ENCODE peak calls at places on chromosomes 4 and X, in nine cellular contexts. One of them, this sample, is unnamed.

GRCh38 chrX:39144965-39145364 is 343.7 kb downstream of the MID1IP1 start:
- DNase-seq in left lung: no peak
- DNase-seq in fibroblast of lung: no peak
- DNase-seq in RWPE2: no peak
- DNase-seq in psoas muscle: no peak
- DNase-seq in mammary epithelial cell: no peak
- DNase-seq in AG04450: no peak
- DNase-seq in IMR-90: no peak
- DNase-seq in HCT116: no peak
- DNase-seq in this sample: no peak

GRCh38 chr4:97432551-97432950 is 710.7 kb downstream of the STPG2 start:
- DNase-seq in left lung: no peak
- DNase-seq in fibroblast of lung: no peak
- DNase-seq in RWPE2: no peak
- DNase-seq in psoas muscle: no peak
- DNase-seq in mammary epithelial cell: no peak
- DNase-seq in AG04450: no peak
- DNase-seq in IMR-90: no peak
- DNase-seq in HCT116: no peak
- DNase-seq in this sample: no peak

GRCh38 chr4:155705664-155706063 is 39.0 kb downstream of the GUCY1A1 start:
- DNase-seq in left lung: no peak
- DNase-seq in fibroblast of lung: peak; percentile 88
- DNase-seq in RWPE2: no peak
- DNase-seq in psoas muscle: no peak
- DNase-seq in mammary epithelial cell: no peak
- DNase-seq in AG04450: no peak
- DNase-seq in IMR-90: peak; percentile 64
- DNase-seq in HCT116: no peak
- DNase-seq in this sample: no peak

GRCh38 chrX:130625381-130625780 is 223.6 kb downstream of the RBMX2 start:
- DNase-seq in left lung: no peak
- DNase-seq in fibroblast of lung: no peak
- DNase-seq in RWPE2: no peak
- DNase-seq in psoas muscle: no peak
- DNase-seq in mammary epithelial cell: no peak
- DNase-seq in AG04450: no peak
- DNase-seq in IMR-90: no peak
- DNase-seq in HCT116: no peak
- DNase-seq in this sample: no peak

GRCh38 chr4:169079942-169080827 is 70.1 kb upstream of the CBR4 start:
- DNase-seq in left lung: no peak
- DNase-seq in fibroblast of lung: peak; percentile 90
- DNase-seq in RWPE2: no peak
- DNase-seq in psoas muscle: peak; percentile 40
- DNase-seq in mammary epithelial cell: peak; percentile 25
- DNase-seq in AG04450: no peak
- DNase-seq in IMR-90: peak; percentile 77
- DNase-seq in HCT116: no peak
- DNase-seq in this sample: no peak

GRCh38 chr4:42331040-42331439 is 66.2 kb upstream of the SHISA3 start:
- DNase-seq in left lung: no peak
- DNase-seq in fibroblast of lung: no peak
- DNase-seq in RWPE2: no peak
- DNase-seq in psoas muscle: no peak
- DNase-seq in mammary epithelial cell: no peak
- DNase-seq in AG04450: no peak
- DNase-seq in IMR-90: no peak
- DNase-seq in HCT116: no peak
- DNase-seq in this sample: no peak

GRCh38 chr4:144575181-144575580 is 70.8 kb upstream of the HHIP start:
- DNase-seq in left lung: no peak
- DNase-seq in fibroblast of lung: no peak
- DNase-seq in RWPE2: no peak
- DNase-seq in psoas muscle: no peak
- DNase-seq in mammary epithelial cell: no peak
- DNase-seq in AG04450: no peak
- DNase-seq in IMR-90: no peak
- DNase-seq in HCT116: no peak
- DNase-seq in this sample: no peak

GRCh38 chrX:128106630-128107029 is 54.4 kb upstream of the ACTRT1 start:
- DNase-seq in left lung: no peak
- DNase-seq in fibroblast of lung: no peak
- DNase-seq in RWPE2: no peak
- DNase-seq in psoas muscle: no peak
- DNase-seq in mammary epithelial cell: no peak
- DNase-seq in AG04450: no peak
- DNase-seq in IMR-90: no peak
- DNase-seq in HCT116: no peak
- DNase-seq in this sample: no peak

GRCh38 chr4:73615613-73616012 is 4.6 kb downstream of the RASSF6 start:
- DNase-seq in left lung: no peak
- DNase-seq in fibroblast of lung: no peak
- DNase-seq in RWPE2: no peak
- DNase-seq in psoas muscle: no peak
- DNase-seq in mammary epithelial cell: peak; percentile 73
- DNase-seq in AG04450: no peak
- DNase-seq in IMR-90: no peak
- DNase-seq in HCT116: no peak
- DNase-seq in this sample: no peak

GRCh38 chrX:69095260-69095659 is 70.0 kb downstream of the PJA1 start:
- DNase-seq in left lung: no peak
- DNase-seq in fibroblast of lung: no peak
- DNase-seq in RWPE2: no peak
- DNase-seq in psoas muscle: no peak
- DNase-seq in mammary epithelial cell: no peak
- DNase-seq in AG04450: no peak
- DNase-seq in IMR-90: no peak
- DNase-seq in HCT116: no peak
- DNase-seq in this sample: no peak

GRCh38 chr4:65917486-65917885 is 247.2 kb upstream of the EPHA5 start:
- DNase-seq in left lung: no peak
- DNase-seq in fibroblast of lung: no peak
- DNase-seq in RWPE2: no peak
- DNase-seq in psoas muscle: no peak
- DNase-seq in mammary epithelial cell: no peak
- DNase-seq in AG04450: no peak
- DNase-seq in IMR-90: no peak
- DNase-seq in HCT116: no peak
- DNase-seq in this sample: no peak

GRCh38 chr4:156778093-156778492 is 193.5 kb downstream of the PDGFC start:
- DNase-seq in left lung: no peak
- DNase-seq in fibroblast of lung: peak; percentile 46
- DNase-seq in RWPE2: no peak
- DNase-seq in psoas muscle: no peak
- DNase-seq in mammary epithelial cell: peak; percentile 39
- DNase-seq in AG04450: no peak
- DNase-seq in IMR-90: peak; percentile 72
- DNase-seq in HCT116: no peak
- DNase-seq in this sample: no peak

GRCh38 chrX:106952988-106953387 is 32.8 kb downstream of the CLDN2 start:
- DNase-seq in left lung: no peak
- DNase-seq in fibroblast of lung: peak; percentile 44
- DNase-seq in RWPE2: no peak
- DNase-seq in psoas muscle: no peak
- DNase-seq in mammary epithelial cell: no peak
- DNase-seq in AG04450: no peak
- DNase-seq in IMR-90: no peak
- DNase-seq in HCT116: no peak
- DNase-seq in this sample: no peak

GRCh38 chr4:14726441-14727405 is 275.6 kb upstream of the CPEB2 start:
- DNase-seq in left lung: no peak
- DNase-seq in fibroblast of lung: peak; percentile 79
- DNase-seq in RWPE2: peak; percentile 85
- DNase-seq in psoas muscle: no peak
- DNase-seq in mammary epithelial cell: peak; percentile 95
- DNase-seq in AG04450: no peak
- DNase-seq in IMR-90: peak; percentile 35
- DNase-seq in HCT116: no peak
- DNase-seq in this sample: no peak

GRCh38 chr4:130395871-130396270 is 1299.9 kb downstream of the C4orf33 start:
- DNase-seq in left lung: no peak
- DNase-seq in fibroblast of lung: peak; percentile 86
- DNase-seq in RWPE2: no peak
- DNase-seq in psoas muscle: no peak
- DNase-seq in mammary epithelial cell: peak; percentile 48
- DNase-seq in AG04450: peak; percentile 38
- DNase-seq in IMR-90: peak; percentile 89
- DNase-seq in HCT116: no peak
- DNase-seq in this sample: no peak

GRCh38 chrX:93580634-93581033 is 92.7 kb downstream of the NAP1L3 start:
- DNase-seq in left lung: no peak
- DNase-seq in fibroblast of lung: no peak
- DNase-seq in RWPE2: no peak
- DNase-seq in psoas muscle: no peak
- DNase-seq in mammary epithelial cell: no peak
- DNase-seq in AG04450: no peak
- DNase-seq in IMR-90: no peak
- DNase-seq in HCT116: no peak
- DNase-seq in this sample: no peak

GRCh38 chr4:139550724-139551429 is 5.1 kb downstream of the SETD7 start:
- DNase-seq in left lung: no peak
- DNase-seq in fibroblast of lung: no peak
- DNase-seq in RWPE2: no peak
- DNase-seq in psoas muscle: no peak
- DNase-seq in mammary epithelial cell: no peak
- DNase-seq in AG04450: no peak
- DNase-seq in IMR-90: peak; percentile 45
- DNase-seq in HCT116: no peak
- DNase-seq in this sample: no peak

GRCh38 chrX:14884714-14885113 is 11.5 kb downstream of the MOSPD2 start:
- DNase-seq in left lung: no peak
- DNase-seq in fibroblast of lung: no peak
- DNase-seq in RWPE2: no peak
- DNase-seq in psoas muscle: no peak
- DNase-seq in mammary epithelial cell: no peak
- DNase-seq in AG04450: no peak
- DNase-seq in IMR-90: no peak
- DNase-seq in HCT116: no peak
- DNase-seq in this sample: no peak

GRCh38 chr4:113008726-113009125 is 40.7 kb upstream of the ANK2 start:
- DNase-seq in left lung: no peak
- DNase-seq in fibroblast of lung: no peak
- DNase-seq in RWPE2: no peak
- DNase-seq in psoas muscle: no peak
- DNase-seq in mammary epithelial cell: no peak
- DNase-seq in AG04450: no peak
- DNase-seq in IMR-90: no peak
- DNase-seq in HCT116: no peak
- DNase-seq in this sample: no peak
- TF ChIP-seq CTCF in left lung: no peak
- TF ChIP-seq CTCF in fibroblast of lung: no peak
- TF ChIP-seq CTCF in RWPE2: no peak
- TF ChIP-seq CTCF in psoas muscle: no peak
- TF ChIP-seq CTCF in mammary epithelial cell: no peak
- TF ChIP-seq CTCF in AG04450: no peak
- TF ChIP-seq CTCF in IMR-90: no peak
- TF ChIP-seq CTCF in HCT116: no peak
- TF ChIP-seq CTCF in this sample: no peak

DNA sequence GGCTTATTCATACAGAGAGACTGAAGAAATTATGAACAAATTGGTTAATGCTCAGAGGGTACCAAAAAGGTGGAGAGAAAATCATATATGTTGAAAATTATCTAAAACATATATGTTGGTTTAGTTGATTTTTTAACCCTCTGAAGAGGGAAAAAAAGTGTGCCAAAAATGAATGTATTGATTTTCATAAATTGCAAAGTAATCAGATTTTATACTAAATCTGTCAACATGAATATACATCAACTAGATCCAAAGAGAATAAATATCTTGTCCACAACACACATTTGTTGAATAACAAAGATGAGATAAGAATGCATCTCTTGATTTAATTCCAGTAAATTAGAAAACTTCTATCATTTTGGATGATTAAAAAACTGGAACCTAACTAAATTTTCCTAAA is 125.3 kb upstream of the TACR3 start:
- DNase-seq in left lung: no peak
- DNase-seq in fibroblast of lung: no peak
- DNase-seq in RWPE2: no peak
- DNase-seq in psoas muscle: no peak
- DNase-seq in mammary epithelial cell: no peak
- DNase-seq in AG04450: no peak
- DNase-seq in IMR-90: no peak
- DNase-seq in HCT116: no peak
- DNase-seq in this sample: no peak
- H3K9me3 ChIP-seq in left lung: peaks cover 33% of the 10 kb centered on the region
- H3K9me3 ChIP-seq in fibroblast of lung: no peaks in the 10 kb centered on the region
- H3K9me3 ChIP-seq in RWPE2: no peaks in the 10 kb centered on the region
- H3K9me3 ChIP-seq in psoas muscle: no peaks in the 10 kb centered on the region
- H3K9me3 ChIP-seq in mammary epithelial cell: no peaks in the 10 kb centered on the region
- H3K9me3 ChIP-seq in AG04450: no peaks in the 10 kb centered on the region
- H3K9me3 ChIP-seq in IMR-90: peaks cover 1% of the 10 kb centered on the region
- H3K9me3 ChIP-seq in HCT116: no peaks in the 10 kb centered on the region
- H3K9me3 ChIP-seq in this sample: no peaks in the 10 kb centered on the region

GRCh38 chr4:173522160-173522873 is 7.7 kb downstream of the HAND2 start:
- DNase-seq in left lung: peak; percentile 62
- DNase-seq in fibroblast of lung: peak; percentile 90
- DNase-seq in RWPE2: no peak
- DNase-seq in psoas muscle: peak; percentile 81
- DNase-seq in mammary epithelial cell: no peak
- DNase-seq in AG04450: peak; percentile 59
- DNase-seq in IMR-90: peak; percentile 85
- DNase-seq in HCT116: no peak
- DNase-seq in this sample: no peak
- TF ChIP-seq CTCF in left lung: no peak
- TF ChIP-seq CTCF in fibroblast of lung: peak; percentile 23
- TF ChIP-seq CTCF in RWPE2: no peak
- TF ChIP-seq CTCF in psoas muscle: no peak
- TF ChIP-seq CTCF in mammary epithelial cell: no peak
- TF ChIP-seq CTCF in AG04450: peak; percentile 31
- TF ChIP-seq CTCF in IMR-90: no peak
- TF ChIP-seq CTCF in HCT116: no peak
- TF ChIP-seq CTCF in this sample: no peak

GRCh38 chr4:91826186-91826585 is 477.6 kb upstream of the GRID2 start:
- DNase-seq in left lung: no peak
- DNase-seq in fibroblast of lung: no peak
- DNase-seq in RWPE2: no peak
- DNase-seq in psoas muscle: no peak
- DNase-seq in mammary epithelial cell: peak; percentile 87
- DNase-seq in AG04450: no peak
- DNase-seq in IMR-90: no peak
- DNase-seq in HCT116: no peak
- DNase-seq in this sample: no peak

GRCh38 chr4:91824773-91825172 is 479.0 kb upstream of the GRID2 start:
- DNase-seq in left lung: no peak
- DNase-seq in fibroblast of lung: no peak
- DNase-seq in RWPE2: no peak
- DNase-seq in psoas muscle: no peak
- DNase-seq in mammary epithelial cell: no peak
- DNase-seq in AG04450: no peak
- DNase-seq in IMR-90: no peak
- DNase-seq in HCT116: no peak
- DNase-seq in this sample: no peak

GRCh38 chr4:91830681-91831395 is 472.9 kb upstream of the GRID2 start:
- DNase-seq in left lung: no peak
- DNase-seq in fibroblast of lung: no peak
- DNase-seq in RWPE2: no peak
- DNase-seq in psoas muscle: no peak
- DNase-seq in mammary epithelial cell: no peak
- DNase-seq in AG04450: no peak
- DNase-seq in IMR-90: no peak
- DNase-seq in HCT116: no peak
- DNase-seq in this sample: no peak

GRCh38 chr4:91829531-91829930 is 474.2 kb upstream of the GRID2 start:
- DNase-seq in left lung: no peak
- DNase-seq in fibroblast of lung: no peak
- DNase-seq in RWPE2: no peak
- DNase-seq in psoas muscle: no peak
- DNase-seq in mammary epithelial cell: peak; percentile 7
- DNase-seq in AG04450: no peak
- DNase-seq in IMR-90: no peak
- DNase-seq in HCT116: no peak
- DNase-seq in this sample: no peak

GRCh38 chr4:91827914-91828313 is 475.9 kb upstream of the GRID2 start:
- DNase-seq in left lung: no peak
- DNase-seq in fibroblast of lung: no peak
- DNase-seq in RWPE2: no peak
- DNase-seq in psoas muscle: no peak
- DNase-seq in mammary epithelial cell: no peak
- DNase-seq in AG04450: no peak
- DNase-seq in IMR-90: no peak
- DNase-seq in HCT116: no peak
- DNase-seq in this sample: no peak
- H3K9me3 ChIP-seq in left lung: peaks cover 47% of the 10 kb centered on the region
- H3K9me3 ChIP-seq in fibroblast of lung: no peaks in the 10 kb centered on the region
- H3K9me3 ChIP-seq in RWPE2: peaks cover 27% of the 10 kb centered on the region
- H3K9me3 ChIP-seq in psoas muscle: peaks cover 7% of the 10 kb centered on the region
- H3K9me3 ChIP-seq in mammary epithelial cell: no peaks in the 10 kb centered on the region
- H3K9me3 ChIP-seq in AG04450: peaks cover 6% of the 10 kb centered on the region
- H3K9me3 ChIP-seq in IMR-90: peaks cover 10% of the 10 kb centered on the region
- H3K9me3 ChIP-seq in HCT116: no peaks in the 10 kb centered on the region
- H3K9me3 ChIP-seq in this sample: peaks cover 16% of the 10 kb centered on the region